ENCODE peak calls at places on chromosomes 5 and 9, in eight cellular contexts. D is progenitor cell of endocrine pancreas, P is RWPE2, M is AG04450, N is breast epithelium, V is neural crest cell, I is AG10803, F is GM23338. L is an unnamed sample.

GRCh38 chr5:141928051-141928450 is 4.4 kb downstream of the DELE1 start:
- DNase-seq in I (no peak), P (no peak), N (no peak), M (no peak), D (no peak), F (no peak), V (no peak), L (no peak)

GRCh38 chr5:138975098-138975847 is 100.1 kb upstream of the LRRTM2 start:
- DNase-seq in N (no peak), M (peak), P (no peak), V (no peak), I (peak), D (no peak), F (no peak), L (no peak)

GRCh38 chr5:173310861-173311515 is 17.2 kb downstream of the STC2 start:
- DNase-seq in I (peak), N (no peak), D (no peak), M (no peak), V (no peak), P (no peak), F (no peak), L (no peak)

GRCh38 chr5:38105231-38105570 is 153.2 kb upstream of the EGFLAM start:
- DNase-seq in D (no peak), N (no peak), M (no peak), V (no peak), I (no peak), P (no peak), F (no peak), L (no peak)

GRCh38 chr9:89154651-89155336 is 23.8 kb downstream of the SHC3 start:
- DNase-seq in P (no peak), M (peak), F (no peak), D (no peak), V (no peak), I (peak), N (no peak), L (no peak)

GRCh38 chr9:126962336-126962735 is 47.8 kb downstream of the RALGPS1 start:
- DNase-seq in N (no peak), D (no peak), F (no peak), M (no peak), V (no peak), I (no peak), P (no peak), L (no peak)

GRCh38 chr5:59115345-59115744 is 532.5 kb downstream of the RAB3C start:
- DNase-seq in V (no peak), M (no peak), F (no peak), I (peak), N (no peak), D (no peak), P (no peak), L (no peak)

GRCh38 chr9:130327070-130327780 is 61.7 kb downstream of the HMCN2 start:
- DNase-seq in V (no peak), I (no peak), N (no peak), F (peak), M (no peak), P (no peak), D (no peak), L (no peak)

GRCh38 chr5:58921106-58921505 is 338.2 kb downstream of the RAB3C start:
- DNase-seq in V (no peak), F (no peak), I (no peak), N (no peak), D (no peak), M (no peak), P (no peak), L (no peak)

GRCh38 chr5:115389074-115389798 is 92.8 kb upstream of the CCDC112 start:
- DNase-seq in M (no peak), N (no peak), I (peak), D (no peak), V (no peak), F (no peak), P (no peak), L (no peak)

GRCh38 chr5:20367178-20367577 is 379.2 kb upstream of the CDH18 start:
- DNase-seq in N (no peak), V (no peak), F (no peak), I (no peak), D (no peak), M (no peak), P (no peak), L (no peak)

GRCh38 chr5:135249658-135250057 is 149.4 kb downstream of the MACROH2A1 start:
- DNase-seq in I (no peak), F (no peak), P (no peak), N (no peak), D (no peak), V (no peak), M (no peak), L (no peak)

GRCh38 chr9:70407081-70407503 is 7.4 kb downstream of the KLF9 start:
- DNase-seq in I (peak), F (peak), P (no peak), V (no peak), M (peak), D (no peak), N (no peak), L (no peak)

GRCh38 chr9:117080996-117081395 is 333.9 kb downstream of the ASTN2 start:
- DNase-seq in P (no peak), D (no peak), N (no peak), F (peak), M (no peak), I (no peak), V (no peak), L (no peak)

GRCh38 chr5:179959627-179960026 is 51.9 kb upstream of the TBC1D9B start:
- DNase-seq in F (no peak), V (no peak), N (no peak), P (no peak), D (no peak), I (no peak), M (no peak), L (no peak)

GRCh38 chr5:72508241-72509170 is 1.3 kb upstream of the ZNF366 start:
- DNase-seq in V (no peak), I (no peak), N (no peak), F (no peak), M (no peak), D (no peak), P (no peak), L (no peak)

GRCh38 chr5:90932052-90932699 is 373.6 kb downstream of the ADGRV1 start:
- DNase-seq in D (peak), N (no peak), P (no peak), M (peak), V (peak), I (peak), F (peak), L (no peak)

GRCh38 chr5:55604611-55605067 is 69.9 kb upstream of the PLPP1 start:
- DNase-seq in F (no peak), P (no peak), D (no peak), N (no peak), I (peak), M (no peak), V (no peak), L (no peak)

GRCh38 chr5:125316386-125316785 is 569.9 kb upstream of the ZNF608 start:
- DNase-seq in I (peak), P (no peak), V (no peak), M (no peak), D (no peak), F (no peak), N (no peak), L (no peak)

GRCh38 chr9:100437860-100438805 is 11.2 kb downstream of the MSANTD3 start:
- DNase-seq in N (peak), D (peak), I (peak), P (peak), M (peak), F (peak), V (peak), L (peak)

GRCh38 chr9:137943655-137944054 is 66.1 kb downstream of the CACNA1B start:
- DNase-seq in D (no peak), P (no peak), F (no peak), V (no peak), N (no peak), I (no peak), M (no peak), L (no peak)

GRCh38 chr5:7849531-7850240 is 1.2 kb downstream of the CFAP90 start:
- DNase-seq in D (no peak), I (no peak), V (peak), P (no peak), M (no peak), F (peak), N (no peak), L (no peak)
- TF ChIP-seq CTCF in D (peak), I (no peak), V (peak), P (peak), M (no peak), F (peak), N (no peak), L (no peak)

GRCh38 chr5:151742870-151743294 is 15.5 kb downstream of the ATOX1 start:
- DNase-seq in V (peak), M (peak), I (peak), N (no peak), D (peak), P (no peak), F (peak), L (no peak)
- TF ChIP-seq CTCF in V (peak), M (peak), I (peak), N (peak), D (peak), P (peak), F (peak), L (no peak)

GRCh38 chr9:134175808-134176598 is 11.6 kb upstream of the RNU6ATAC start:
- DNase-seq in M (no peak), D (no peak), P (peak), F (no peak), V (no peak), I (no peak), N (no peak), L (no peak)
- TF ChIP-seq CTCF in M (peak), D (peak), P (peak), F (peak), V (peak), I (no peak), N (no peak), L (no peak)

DNA sequence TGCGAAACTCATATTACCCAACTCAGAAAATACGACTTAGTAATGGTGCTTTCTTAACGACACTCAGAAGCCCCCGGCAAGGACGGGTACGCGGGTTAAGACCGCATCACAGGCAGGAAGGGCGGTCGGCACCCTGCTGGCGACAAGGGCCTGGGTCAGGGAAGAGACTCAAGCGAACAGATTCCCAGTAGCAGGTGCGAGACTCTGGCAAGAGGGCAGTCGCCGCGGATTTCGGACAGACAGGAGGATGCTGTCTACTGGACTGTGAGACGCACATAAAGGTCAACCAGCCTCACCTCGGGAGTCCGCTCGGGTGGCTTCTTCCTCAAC is 398 bp downstream of the RAPGEF6 start:
- DNase-seq in D (peak), F (peak), V (peak), I (peak), P (peak), M (no peak), N (no peak), L (no peak)
- TF ChIP-seq CTCF in D (peak), F (no peak), V (peak), I (peak), P (peak), M (no peak), N (no peak), L (no peak)

DNA sequence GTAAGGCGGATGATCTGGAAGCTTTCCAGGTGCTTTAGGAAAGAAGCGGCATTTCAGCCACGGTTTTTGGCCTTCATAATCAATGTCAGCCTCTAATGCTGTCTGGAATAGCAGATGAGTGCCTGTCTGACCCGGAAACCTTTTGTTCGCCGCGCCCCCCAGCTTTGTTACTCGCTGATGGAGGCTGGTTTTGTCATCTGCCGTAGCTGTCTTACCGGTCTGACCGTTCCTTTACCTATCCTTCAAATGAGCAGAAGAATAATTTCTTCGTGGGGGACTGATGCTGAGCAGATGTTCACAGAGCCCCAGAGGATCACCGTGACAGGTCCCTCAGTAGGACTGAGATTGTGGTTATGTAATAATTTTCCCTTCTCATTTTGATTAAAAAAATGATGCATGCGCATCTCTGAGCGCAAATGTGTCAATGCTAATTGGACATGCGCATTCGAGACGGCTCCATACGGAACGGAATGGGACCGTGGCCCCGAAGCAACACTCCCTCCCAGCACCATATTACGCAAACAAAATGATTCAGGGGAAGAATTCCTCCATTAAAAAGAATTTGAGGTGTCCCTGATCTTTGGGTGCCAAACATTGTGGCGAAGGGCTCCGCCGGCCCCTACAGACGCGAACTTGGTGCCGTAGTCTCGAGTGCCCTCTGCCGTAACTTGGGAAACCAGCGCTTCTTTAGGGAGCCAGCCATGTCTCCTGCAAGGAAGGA is 27.6 kb downstream of the TLX3 start:
- DNase-seq in M (peak), F (peak), N (no peak), V (no peak), I (peak), D (no peak), P (no peak), L (no peak)
- TF ChIP-seq CTCF in M (peak), F (peak), N (no peak), V (peak), I (peak), D (peak), P (peak), L (no peak)

GRCh38 chr5:1735320-1735970 is 64.2 kb downstream of the MRPL36 start:
- DNase-seq in I (no peak), V (no peak), N (no peak), D (peak), P (no peak), F (no peak), M (no peak), L (no peak)

GRCh38 chr5:1737790-1738405 is 61.7 kb downstream of the MRPL36 start:
- DNase-seq in F (peak), I (peak), D (peak), N (no peak), M (no peak), P (no peak), V (no peak), L (no peak)

GRCh38 chr5:1736065-1736464 is 63.6 kb downstream of the MRPL36 start:
- DNase-seq in P (no peak), D (no peak), I (no peak), F (no peak), V (no peak), N (no peak), M (no peak), L (no peak)

GRCh38 chr5:1734908-1735289 is 64.7 kb downstream of the MRPL36 start:
- DNase-seq in V (no peak), N (no peak), P (no peak), I (no peak), F (no peak), M (no peak), D (no peak), L (no peak)

DNA sequence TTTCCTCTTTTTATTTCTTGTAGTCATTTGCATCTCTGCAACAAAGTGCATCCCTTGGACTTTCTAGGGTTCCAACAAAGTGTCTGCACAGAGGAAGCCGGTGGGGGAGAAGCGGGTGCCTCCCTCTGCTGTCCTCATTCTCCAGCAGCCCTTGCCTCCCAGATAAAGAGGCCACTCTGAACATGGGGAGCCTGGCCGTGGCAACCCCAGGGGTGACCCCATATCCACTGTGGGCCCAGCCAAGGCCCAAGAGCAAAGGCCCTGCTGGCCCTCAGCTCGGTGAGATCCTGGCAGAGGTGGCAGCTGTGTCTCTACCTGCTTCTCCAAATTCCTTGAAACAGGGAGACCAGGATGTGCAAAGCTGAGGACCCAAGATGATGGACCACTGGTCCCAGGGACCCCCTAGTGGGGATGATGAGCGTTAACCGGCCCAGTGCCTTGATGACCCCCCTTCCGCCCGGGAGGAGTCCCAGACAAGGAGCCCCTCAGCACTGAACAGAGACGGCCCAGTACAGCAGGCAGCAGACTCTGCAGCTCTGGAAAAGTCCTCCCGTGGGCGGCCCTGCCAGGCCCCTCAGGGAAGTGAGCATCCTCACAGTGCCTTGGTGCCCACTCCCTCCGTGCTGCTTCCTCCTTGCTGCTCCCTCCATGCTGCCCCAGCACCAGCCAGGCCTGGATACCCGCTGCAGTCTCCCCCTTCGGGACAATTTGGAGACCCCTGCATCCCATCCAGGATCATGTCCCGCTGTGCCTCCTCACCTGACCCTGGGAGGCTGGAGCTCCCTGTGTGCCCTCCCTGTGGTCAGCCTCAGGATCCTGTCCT is 62.5 kb downstream of the MRPL36 start:
- DNase-seq in M (no peak), N (no peak), D (peak), P (no peak), F (peak), V (no peak), I (no peak), L (no peak)
- TF ChIP-seq CTCF in M (no peak), N (no peak), D (no peak), P (no peak), F (peak), V (no peak), I (no peak), L (no peak)

DNA sequence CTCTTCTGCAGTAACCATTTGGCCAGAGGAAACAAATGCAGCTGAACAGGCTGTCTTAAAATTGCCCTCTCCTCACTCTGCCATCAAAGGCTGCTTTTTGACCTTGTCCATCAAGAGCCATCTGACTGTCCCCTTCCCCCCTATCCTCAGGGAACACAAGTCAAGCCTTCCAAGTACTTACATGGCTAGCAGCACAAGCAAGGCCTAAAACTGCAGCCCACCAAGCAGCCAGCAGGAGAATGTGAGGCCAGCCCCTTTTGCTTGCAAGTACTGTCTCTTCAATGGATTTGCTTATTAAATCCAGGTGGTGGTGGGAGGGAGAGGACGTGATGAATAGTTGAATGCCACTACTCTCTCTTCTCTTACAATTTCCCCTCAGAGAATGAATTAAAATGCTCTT is 83.5 kb downstream of the HTR1A start:
- DNase-seq in P (no peak), F (peak), N (no peak), V (no peak), D (no peak), M (no peak), I (no peak), L (no peak)
- TF ChIP-seq CTCF in P (no peak), F (no peak), N (no peak), V (no peak), D (no peak), M (no peak), I (no peak), L (no peak)